ENCODE peak calls at places on chromosome 17, in ten cellular contexts. Z is GM12878, U is transverse colon, E is stomach, L is A549, Y is ovary, A is esophagus muscularis mucosa, H is HepG2, S is K562, C is suprapubic skin. N is an unnamed sample.

GRCh38 chr17:70172921-70173320 is 3.6 kb downstream of the KCNJ2 start:
- DNase-seq in U (no peak), L (no peak), H (no peak), Z (no peak), C (no peak), S (no peak), Y (no peak), E (no peak), A (no peak), N (no peak)

GRCh38 chr17:29573871-29574731 is 5.6 kb downstream of the TP53I13 start:
- DNase-seq in Y (no peak), H (no peak), U (peak), S (no peak), C (peak), E (no peak), Z (no peak), A (no peak), L (no peak), N (peak)

GRCh38 chr17:4073983-4074830 is 68.6 kb downstream of the ZZEF1 start:
- DNase-seq in H (no peak), Y (no peak), Z (peak), U (peak), A (no peak), L (no peak), C (no peak), S (no peak), E (peak), N (no peak)

GRCh38 chr17:62627904-62628603 is 584 bp downstream of the MRC2 start:
- DNase-seq in Y (peak), S (peak), Z (no peak), A (no peak), H (no peak), U (peak), C (no peak), E (no peak), L (peak), N (no peak)

GRCh38 chr17:57410169-57410568 is 153.8 kb downstream of the MSI2 start:
- DNase-seq in H (no peak), E (no peak), A (no peak), S (no peak), L (no peak), Y (no peak), Z (no peak), C (no peak), U (no peak), N (no peak)

GRCh38 chr17:18987230-18987610 is 17.3 kb downstream of the FAM83G start:
- DNase-seq in E (no peak), A (no peak), L (no peak), U (no peak), S (no peak), C (no peak), Z (no peak), H (no peak), Y (no peak), N (no peak)

GRCh38 chr17:14719942-14720341 is 419.1 kb downstream of the HS3ST3B1 start:
- DNase-seq in S (no peak), U (no peak), Y (no peak), A (no peak), Z (no peak), H (no peak), L (no peak), C (no peak), E (no peak), N (no peak)

GRCh38 chr17:57281887-57282653 is 25.7 kb downstream of the MSI2 start:
- DNase-seq in L (no peak), A (no peak), U (no peak), Z (no peak), S (peak), C (no peak), H (no peak), Y (no peak), E (no peak), N (no peak)

DNA sequence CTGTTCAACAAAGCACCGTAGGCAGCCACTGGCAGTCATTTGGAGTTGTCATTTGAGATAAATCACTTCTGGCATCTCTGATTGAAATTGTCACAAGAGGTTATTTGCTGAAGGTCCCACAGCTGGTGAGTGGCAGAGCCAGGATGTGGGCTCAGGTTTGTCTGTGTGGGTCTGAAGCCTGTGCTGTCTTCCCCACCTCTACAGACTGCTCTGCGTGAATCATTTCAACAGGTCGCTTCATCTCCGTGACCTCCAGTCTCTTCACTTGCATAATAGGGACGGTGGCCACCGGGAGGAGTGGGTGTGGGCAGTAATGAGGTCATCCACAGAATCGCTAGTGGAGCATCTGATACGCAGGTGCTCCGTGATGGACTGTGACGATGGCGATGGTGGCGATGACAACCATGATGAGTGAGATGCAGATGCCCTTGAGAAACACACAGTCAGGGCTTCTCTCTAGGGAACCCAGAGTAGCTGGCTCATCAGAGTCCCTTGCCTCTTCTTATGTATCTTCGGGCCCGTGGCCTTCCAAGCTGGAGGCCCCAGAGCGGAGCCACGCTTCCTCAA is 120.2 kb downstream of the RAP1GAP2 start:
- DNase-seq in C (no peak), Z (no peak), A (no peak), Y (no peak), H (no peak), U (no peak), E (no peak), S (no peak), L (no peak), N (no peak)
- TF ChIP-seq EP300 in C (no peak), Z (no peak), A (no peak), Y (no peak), H (no peak), U (no peak), E (no peak), S (no peak), L (no peak), N (no peak)

DNA sequence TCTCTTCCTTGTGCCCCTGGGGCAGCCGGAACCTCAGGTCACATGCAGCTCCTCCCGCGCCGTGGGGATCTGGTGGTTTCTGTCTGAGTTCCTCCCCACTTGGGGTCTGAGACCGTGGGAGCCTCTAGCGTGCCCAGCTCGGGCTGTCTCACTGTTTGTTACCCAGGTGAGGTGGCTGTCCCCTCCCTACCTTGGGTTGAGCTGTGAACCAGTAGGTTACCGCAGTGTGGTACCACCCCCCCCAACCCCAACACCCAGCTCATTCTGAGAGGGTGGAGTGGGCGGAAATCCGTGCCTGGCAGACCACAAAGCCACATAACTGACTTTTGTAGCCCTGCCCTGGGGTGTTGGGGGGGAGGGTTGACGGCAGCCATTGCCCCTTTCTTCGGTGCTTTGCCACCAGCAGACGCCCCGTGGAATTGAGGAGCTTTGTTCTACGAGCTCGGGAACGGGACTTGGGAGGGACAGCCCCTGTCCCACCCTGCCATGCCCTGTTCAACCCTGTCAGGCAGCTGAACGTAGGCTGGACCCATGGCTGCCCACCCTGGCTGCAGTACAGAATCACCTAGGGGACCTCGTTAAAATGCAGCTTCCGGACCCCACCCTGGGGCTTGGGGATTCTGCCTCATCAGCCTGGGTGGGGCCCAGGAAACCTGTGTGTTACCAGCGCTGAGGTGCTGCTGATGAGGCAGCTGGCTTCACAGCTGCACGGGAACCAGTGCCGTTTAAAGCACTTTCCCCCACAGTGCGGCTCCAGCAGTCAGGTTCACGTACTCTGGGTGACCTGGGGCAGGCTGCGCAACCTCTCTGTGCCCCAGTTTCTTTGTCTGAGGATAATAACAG is 18.5 kb downstream of the RAP1GAP2 start:
- DNase-seq in A (no peak), C (no peak), Z (peak), U (peak), Y (no peak), E (no peak), H (no peak), L (no peak), S (no peak), N (no peak)
- TF ChIP-seq EP300 in A (no peak), C (no peak), Z (peak), U (no peak), Y (no peak), E (no peak), H (no peak), L (no peak), S (no peak), N (no peak)

GRCh38 chr17:15920758-15921239 is 24.1 kb upstream of the ADORA2B start:
- DNase-seq in U (peak), E (no peak), S (peak), Z (no peak), Y (no peak), C (no peak), A (no peak), L (peak), H (peak), N (no peak)
- TF ChIP-seq EP300 in U (no peak), E (no peak), S (no peak), Z (no peak), Y (no peak), C (no peak), A (no peak), L (peak), H (no peak), N (no peak)

DNA sequence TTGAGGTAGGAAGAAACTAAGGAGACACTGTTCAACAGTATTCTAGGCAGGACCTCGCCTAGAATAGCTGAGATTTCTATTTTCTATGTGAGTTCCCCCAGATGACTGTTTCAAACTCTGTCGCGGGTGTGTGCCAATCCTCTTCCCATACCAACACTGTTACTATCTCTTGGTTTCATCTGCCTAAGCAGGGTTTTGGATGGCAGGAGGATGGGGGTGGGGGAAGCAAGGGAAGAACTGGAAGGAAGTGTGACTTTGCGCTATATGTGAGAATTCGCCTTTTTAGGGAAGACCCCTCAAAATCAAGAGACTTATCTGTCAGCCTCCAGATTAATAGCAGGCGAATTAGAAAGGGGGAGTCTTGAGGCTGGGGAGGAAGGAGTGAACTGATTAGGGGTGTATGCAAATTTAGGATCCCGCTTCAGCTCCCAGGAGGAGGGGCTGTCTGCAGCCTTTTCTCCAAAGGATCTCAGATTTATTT is 521 bp upstream of the G6PC3 start:
- DNase-seq in E (no peak), C (no peak), Z (no peak), Y (peak), A (no peak), S (peak), H (no peak), L (peak), U (no peak), N (no peak)
- TF ChIP-seq EP300 in E (no peak), C (no peak), Z (no peak), Y (no peak), A (no peak), S (no peak), H (no peak), L (no peak), U (no peak), N (no peak)

GRCh38 chr17:65046236-65046635 is 10.3 kb downstream of the GNA13 start:
- DNase-seq in U (no peak), S (no peak), A (no peak), H (no peak), Y (no peak), E (no peak), C (no peak), Z (no peak), L (no peak), N (no peak)

GRCh38 chr17:65048441-65048840 is 8.1 kb downstream of the GNA13 start:
- DNase-seq in H (no peak), E (no peak), U (no peak), L (no peak), Z (no peak), C (no peak), A (no peak), Y (no peak), S (no peak), N (no peak)

GRCh38 chr17:65049085-65049756 is 7.3 kb downstream of the GNA13 start:
- DNase-seq in C (no peak), H (no peak), Y (no peak), U (no peak), Z (no peak), E (no peak), L (no peak), S (no peak), A (no peak), N (no peak)

GRCh38 chr17:65050438-65050837 is 6.1 kb downstream of the GNA13 start:
- DNase-seq in E (no peak), Y (no peak), Z (no peak), U (no peak), H (no peak), A (no peak), C (no peak), S (no peak), L (no peak), N (no peak)

GRCh38 chr17:65047939-65048338 is 8.6 kb downstream of the GNA13 start:
- DNase-seq in L (no peak), E (no peak), Y (no peak), A (no peak), S (no peak), H (no peak), U (no peak), Z (no peak), C (no peak), N (no peak)
- TF ChIP-seq EP300 in L (no peak), E (no peak), Y (no peak), A (no peak), S (no peak), H (no peak), U (no peak), Z (no peak), C (no peak), N (peak)

GRCh38 chr17:79777166-79777843 is 643 bp upstream of the CBX2 start:
- DNase-seq in H (peak), C (peak), Y (peak), E (peak), U (peak), Z (no peak), S (peak), L (peak), A (no peak), N (no peak)

GRCh38 chr17:79777844-79778503 is at the start of gene CBX2:
- DNase-seq in L (peak), S (peak), H (peak), U (peak), Z (no peak), Y (peak), C (peak), A (no peak), E (peak), N (no peak)

GRCh38 chr17:79779661-79780365 is 1.9 kb downstream of the CBX2 start:
- DNase-seq in S (no peak), Z (no peak), L (no peak), Y (peak), U (no peak), A (no peak), C (no peak), E (no peak), H (no peak), N (no peak)

GRCh38 chr17:79779088-79779529 is 1.2 kb downstream of the CBX2 start:
- DNase-seq in U (no peak), S (peak), H (no peak), C (no peak), L (no peak), Z (no peak), E (no peak), Y (peak), A (no peak), N (no peak)

GRCh38 chr17:79778504-79779087 is 648 bp downstream of the CBX2 start:
- DNase-seq in S (no peak), H (no peak), C (no peak), Z (no peak), A (no peak), L (no peak), Y (peak), E (no peak), U (no peak), N (no peak)
- TF ChIP-seq EP300 in S (no peak), H (no peak), C (no peak), Z (no peak), A (no peak), L (no peak), Y (no peak), E (no peak), U (no peak), N (no peak)

DNA sequence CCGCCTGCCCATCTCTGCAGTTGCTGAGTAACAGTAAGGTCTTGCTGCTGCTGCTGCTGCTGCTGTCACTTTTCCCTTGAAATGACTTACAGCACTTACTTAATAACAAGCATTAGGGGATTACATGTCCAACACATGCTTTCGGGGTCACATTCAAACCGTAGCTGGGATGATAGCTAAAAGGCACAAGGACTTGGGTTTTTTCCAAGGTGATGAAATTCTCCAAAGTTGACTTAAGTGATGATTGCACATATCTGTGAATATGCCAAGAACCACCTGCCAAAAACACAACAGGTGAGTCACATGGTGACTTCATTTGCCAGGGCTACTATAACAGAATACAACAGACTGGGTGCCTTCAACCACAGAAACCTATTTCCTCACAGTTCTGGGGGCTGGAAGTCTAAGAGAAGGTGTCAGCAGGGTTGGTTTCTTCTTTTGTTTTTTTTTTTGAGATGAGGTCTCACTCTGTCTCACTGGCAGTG is 121.9 kb upstream of the TNRC6C start:
- DNase-seq in U (no peak), C (no peak), H (no peak), S (no peak), A (no peak), L (peak), Z (no peak), E (no peak), Y (no peak), N (no peak)
- TF ChIP-seq EP300 in U (no peak), C (no peak), H (no peak), S (no peak), A (no peak), L (no peak), Z (no peak), E (no peak), Y (no peak), N (no peak)

GRCh38 chr17:74259667-74260524 is 14.1 kb upstream of the DNAI2 start:
- DNase-seq in H (no peak), S (no peak), Z (no peak), Y (no peak), U (no peak), C (no peak), L (no peak), A (no peak), E (no peak), N (no peak)
- TF ChIP-seq EP300 in H (no peak), S (no peak), Z (no peak), Y (no peak), U (no peak), C (no peak), L (no peak), A (no peak), E (no peak), N (no peak)

N was measured in tibial nerve.